ENCODE peak calls at places on chromosomes 1 and 21, in eight cellular contexts. I is HFF-Myc; Q is sigmoid colon; K is frontal cortex; H is ACHN; E is stimulated activated CD4-positive, alpha-beta T cell treated with anti-CD3 and anti-CD28 coated beads, Interleukin-4, amount 100 ng/mL, for 1 hour; F is colonic mucosa; R is LoVo. P is an unnamed sample.

GRCh38 chr1:76075877-76076276 is 1.3 kb downstream of the ST6GALNAC3 start:
- DNase-seq in K (peak), F (no peak), H (no peak), R (no peak), E (no peak), Q (no peak), I (no peak), P (no peak)

GRCh38 chr21:39175154-39175553 is 8.1 kb downstream of the PSMG1 start:
- DNase-seq in R (no peak), H (no peak), E (no peak), F (no peak), I (no peak), K (no peak), Q (no peak), P (no peak)

GRCh38 chr1:57683037-57683928 is 259.4 kb upstream of the DAB1 start:
- DNase-seq in E (no peak), I (no peak), R (no peak), F (no peak), H (no peak), Q (no peak), K (no peak), P (no peak)

GRCh38 chr1:26045712-26046312 is at the start of gene SLC30A2:
- DNase-seq in E (no peak), I (no peak), Q (no peak), F (no peak), H (no peak), R (no peak), K (no peak), P (no peak)

GRCh38 chr1:109784551-109785252 is 21.0 kb upstream of the EPS8L3 start:
- DNase-seq in Q (peak), H (no peak), F (no peak), R (no peak), K (no peak), E (no peak), I (no peak), P (no peak)

GRCh38 chr1:219699870-219700269 is 87.0 kb upstream of the ZC3H11B start:
- DNase-seq in I (no peak), K (no peak), E (no peak), H (peak), Q (no peak), F (no peak), R (peak), P (no peak)

GRCh38 chr1:101190441-101190840 is 46.4 kb upstream of the S1PR1 start:
- DNase-seq in I (no peak), H (peak), Q (no peak), F (no peak), E (no peak), R (no peak), K (no peak), P (no peak)

GRCh38 chr1:95388041-95388440 is 154.0 kb downstream of the RWDD3 start:
- DNase-seq in E (no peak), Q (no peak), I (no peak), R (no peak), F (no peak), H (no peak), K (no peak), P (no peak)

GRCh38 chr1:45479039-45479748 is 11.8 kb downstream of the TESK2 start:
- DNase-seq in F (no peak), H (no peak), I (no peak), E (no peak), Q (no peak), K (no peak), R (no peak), P (no peak)

GRCh38 chr1:54701996-54702395 is 13.7 kb upstream of the TTC4 start:
- DNase-seq in I (no peak), F (no peak), H (no peak), R (no peak), E (no peak), K (no peak), Q (no peak), P (no peak)

GRCh38 chr1:41545996-41546938 is 61.8 kb upstream of the EDN2 start:
- DNase-seq in K (no peak), R (no peak), I (no peak), E (no peak), F (no peak), H (no peak), Q (peak), P (no peak)

GRCh38 chr1:31591425-31592093 is 15.2 kb downstream of the TINAGL1 start:
- DNase-seq in E (no peak), H (peak), F (peak), K (no peak), Q (peak), R (peak), I (no peak), P (no peak)

GRCh38 chr1:10514490-10515235 is 39.9 kb downstream of the PEX14 start:
- DNase-seq in E (no peak), K (no peak), Q (no peak), F (no peak), I (no peak), R (no peak), H (peak), P (no peak)

GRCh38 chr1:7899741-7900140 is 40.9 kb downstream of the TNFRSF9 start:
- DNase-seq in R (no peak), F (no peak), K (no peak), Q (no peak), I (no peak), H (no peak), E (no peak), P (no peak)

GRCh38 chr1:89719502-89720306 is 86.8 kb downstream of the LRRC8C start:
- DNase-seq in Q (no peak), H (no peak), E (no peak), K (no peak), F (no peak), I (no peak), R (no peak), P (no peak)

GRCh38 chr1:234978397-234979291 is 150.0 kb downstream of the TOMM20 start:
- DNase-seq in K (no peak), F (peak), E (peak), R (peak), Q (peak), I (no peak), H (no peak), P (no peak)

GRCh38 chr1:226674892-226675719 is 64.0 kb downstream of the ITPKB start:
- DNase-seq in K (no peak), H (no peak), I (no peak), F (peak), Q (peak), E (peak), R (no peak), P (peak)

GRCh38 chr1:51463561-51463960 is 55.5 kb downstream of the EPS15 start:
- DNase-seq in E (no peak), I (no peak), R (no peak), Q (no peak), K (no peak), F (no peak), H (no peak), P (no peak)

GRCh38 chr1:168136709-168137514 is at the start of gene GPR161:
- DNase-seq in I (no peak), H (peak), K (no peak), R (peak), F (peak), E (peak), Q (peak), P (no peak)

GRCh38 chr1:233627376-233627775 is 13.5 kb downstream of the KCNK1 start:
- DNase-seq in I (no peak), F (no peak), E (peak), R (no peak), H (no peak), Q (no peak), K (no peak), P (no peak)

GRCh38 chr21:34345892-34346291 is 17.9 kb upstream of the KCNE2 start:
- DNase-seq in H (no peak), E (no peak), I (no peak), F (no peak), K (no peak), Q (no peak), R (no peak), P (no peak)

GRCh38 chr1:234568345-234568744 is 41.6 kb downstream of the IRF2BP2 start:
- DNase-seq in I (no peak), F (no peak), E (no peak), Q (no peak), R (no peak), H (no peak), K (no peak), P (no peak)

GRCh38 chr1:39896909-39897685 is 4.6 kb downstream of the MYCL start:
- DNase-seq in I (no peak), E (no peak), F (no peak), K (no peak), R (no peak), H (no peak), Q (no peak), P (no peak)

GRCh38 chr1:85027242-85027983 is 20.9 kb downstream of the MCOLN3 start:
- DNase-seq in F (no peak), Q (no peak), E (no peak), K (no peak), R (no peak), I (peak), H (peak), P (no peak)

GRCh38 chr1:216598448-216598847 is 124.8 kb downstream of the ESRRG start:
- DNase-seq in I (no peak), H (no peak), K (no peak), E (no peak), R (no peak), F (no peak), Q (no peak), P (no peak)

GRCh38 chr1:150619576-150620509 is 9.6 kb downstream of the ENSA start:
- DNase-seq in F (no peak), E (no peak), H (peak), I (peak), Q (peak), R (no peak), K (no peak), P (peak)

GRCh38 chr1:248114890-248115289 is 19.9 kb downstream of the OR2L13 start:
- DNase-seq in Q (no peak), F (no peak), R (no peak), E (no peak), K (no peak), H (no peak), I (no peak), P (no peak)

GRCh38 chr1:150383629-150384318 is 19.8 kb downstream of the RPRD2 start:
- DNase-seq in R (no peak), I (no peak), H (no peak), F (no peak), E (no peak), Q (no peak), K (no peak), P (no peak)

GRCh38 chr1:160756617-160757206 is 17.7 kb downstream of the SLAMF7 start:
- DNase-seq in F (no peak), H (no peak), E (no peak), Q (no peak), R (no peak), K (no peak), I (no peak), P (no peak)

GRCh38 chr1:178727014-178727895 is 2.2 kb downstream of the RALGPS2 start:
- DNase-seq in Q (no peak), E (no peak), K (no peak), R (no peak), H (peak), I (no peak), F (peak), P (peak)

GRCh38 chr1:47935163-47935562 is 62.0 kb downstream of the TRABD2B start:
- DNase-seq in R (no peak), H (no peak), K (no peak), F (no peak), Q (no peak), E (no peak), I (no peak), P (no peak)

GRCh38 chr1:110874303-110875215 is 1.6 kb downstream of the CD53 start:
- DNase-seq in E (no peak), R (no peak), H (no peak), I (no peak), Q (no peak), F (no peak), K (no peak), P (no peak)

GRCh38 chr1:76086109-76086508 is 11.6 kb downstream of the ST6GALNAC3 start:
- DNase-seq in I (no peak), F (no peak), K (no peak), Q (no peak), E (no peak), H (no peak), R (no peak), P (no peak)

P was measured in LNCaP clone FGC.